ENCODE peak calls at places on chromosome 9, in seven cellular contexts. Y, Z, D, A, O, I and T are unnamed samples.

GRCh38 chr9:75265525-75265972 is 177.2 kb downstream of the OSTF1 start:
- DNase-seq in Y (peak; percentile 26), Z (peak; percentile 1), D (peak; percentile 11), A (peak; percentile 12), O (no peak), I (no peak), T (peak; percentile 57)

GRCh38 chr9:35844628-35845301 is 15.7 kb downstream of the TMEM8B start:
- DNase-seq in Y (peak; percentile 86), Z (peak; percentile 88), D (peak; percentile 91), A (no peak), O (peak; percentile 82), I (no peak), T (peak; percentile 78)

GRCh38 chr9:109013678-109014145 is 413 bp upstream of the CTNNAL1 start:
- DNase-seq in Y (peak; percentile 61), Z (peak; percentile 47), D (no peak), A (no peak), O (no peak), I (no peak), T (no peak)

GRCh38 chr9:131277673-131278420 is 1.5 kb upstream of the FAM78A start:
- DNase-seq in Y (peak; percentile 70), Z (peak; percentile 72), D (peak; percentile 24), A (peak; percentile 67), O (peak; percentile 95), I (peak; percentile 55), T (peak; percentile 95)

GRCh38 chr9:137302176-137303030 is at the start of gene NRARP:
- DNase-seq in Y (peak; percentile 73), Z (no peak), D (peak; percentile 53), A (peak; percentile 87), O (peak; percentile 97), I (peak; percentile 83), T (peak; percentile 85)

GRCh38 chr9:5112109-5112592 is 73.3 kb downstream of the INSL6 start:
- DNase-seq in Y (no peak), Z (no peak), D (no peak), A (no peak), O (no peak), I (no peak), T (no peak)

GRCh38 chr9:131642496-131643083 is 97.3 kb downstream of the PRRT1B start:
- DNase-seq in Y (no peak), Z (no peak), D (no peak), A (peak; percentile 32), O (no peak), I (no peak), T (no peak)

GRCh38 chr9:125513634-125514413 is 193.2 kb downstream of the MAPKAP1 start:
- DNase-seq in Y (no peak), Z (peak; percentile 30), D (peak; percentile 95), A (peak; percentile 13), O (no peak), I (no peak), T (no peak)

GRCh38 chr9:33082135-33082534 is 5.7 kb upstream of the SMU1 start:
- DNase-seq in Y (no peak), Z (no peak), D (no peak), A (no peak), O (no peak), I (no peak), T (no peak)

GRCh38 chr9:9752722-9753121 is 860.1 kb downstream of the PTPRD start:
- DNase-seq in Y (no peak), Z (no peak), D (no peak), A (no peak), O (no peak), I (no peak), T (no peak)

GRCh38 chr9:88378317-88378716 is 9.9 kb upstream of the SPIN1 start:
- DNase-seq in Y (no peak), Z (no peak), D (no peak), A (no peak), O (no peak), I (no peak), T (no peak)

GRCh38 chr9:21316860-21317259 is 11.7 kb upstream of the IFNA5 start:
- DNase-seq in Y (no peak), Z (no peak), D (no peak), A (no peak), O (no peak), I (no peak), T (no peak)

GRCh38 chr9:122477346-122477745 is 380 bp downstream of the OR1J1 start:
- DNase-seq in Y (no peak), Z (no peak), D (no peak), A (no peak), O (no peak), I (no peak), T (no peak)

GRCh38 chr9:4196886-4197285 is 103.0 kb downstream of the GLIS3 start:
- DNase-seq in Y (no peak), Z (no peak), D (no peak), A (no peak), O (no peak), I (no peak), T (no peak)

GRCh38 chr9:23162789-23163188 is 663.3 kb downstream of the ELAVL2 start:
- DNase-seq in Y (no peak), Z (no peak), D (no peak), A (no peak), O (no peak), I (no peak), T (no peak)

GRCh38 chr9:133931059-133931458 is 61.1 kb downstream of the VAV2 start:
- DNase-seq in Y (no peak), Z (no peak), D (no peak), A (no peak), O (no peak), I (no peak), T (no peak)

GRCh38 chr9:114289106-114289505 is 33.8 kb upstream of the ORM1 start:
- DNase-seq in Y (no peak), Z (no peak), D (no peak), A (no peak), O (peak; percentile 83), I (no peak), T (no peak)

GRCh38 chr9:38024036-38024681 is 44.9 kb downstream of the SHB start:
- DNase-seq in Y (peak; percentile 66), Z (no peak), D (no peak), A (no peak), O (no peak), I (no peak), T (peak; percentile 88)

GRCh38 chr9:111728617-111729366 is 65.9 kb downstream of the SHOC1 start:
- DNase-seq in Y (peak; percentile 82), Z (peak; percentile 59), D (peak; percentile 91), A (no peak), O (no peak), I (no peak), T (no peak)

GRCh38 chr9:6829027-6829426 is 71.3 kb downstream of the KDM4C start:
- DNase-seq in Y (no peak), Z (no peak), D (no peak), A (no peak), O (no peak), I (no peak), T (no peak)

GRCh38 chr9:77885104-77885672 is 146.4 kb downstream of the GNAQ start:
- DNase-seq in Y (no peak), Z (no peak), D (no peak), A (no peak), O (no peak), I (no peak), T (peak; percentile 43)

GRCh38 chr9:104227108-104227507 is 133.0 kb downstream of the SMC2 start:
- DNase-seq in Y (no peak), Z (no peak), D (peak; percentile 50), A (no peak), O (no peak), I (no peak), T (no peak)

GRCh38 chr9:126706698-126707053 is 92.9 kb downstream of the LMX1B start:
- DNase-seq in Y (no peak), Z (no peak), D (no peak), A (no peak), O (no peak), I (no peak), T (peak; percentile 1)

GRCh38 chr9:77218612-77219011 is 41.3 kb downstream of the VPS13A start:
- DNase-seq in Y (peak; percentile 53), Z (no peak), D (peak; percentile 68), A (no peak), O (no peak), I (no peak), T (no peak)

GRCh38 chr9:137037483-137037882 is 5.6 kb upstream of the FUT7 start:
- DNase-seq in Y (no peak), Z (no peak), D (no peak), A (no peak), O (no peak), I (no peak), T (no peak)

GRCh38 chr9:13352451-13352979 is 73.0 kb upstream of the MPDZ start:
- DNase-seq in Y (no peak), Z (no peak), D (no peak), A (no peak), O (no peak), I (no peak), T (no peak)

GRCh38 chr9:76099516-76099915 is 209.0 kb downstream of the PCSK5 start:
- DNase-seq in Y (no peak), Z (no peak), D (no peak), A (no peak), O (no peak), I (no peak), T (no peak)

GRCh38 chr9:93110400-93110855 is 14.4 kb downstream of the CARD19 start:
- DNase-seq in Y (no peak), Z (no peak), D (no peak), A (no peak), O (peak; percentile 84), I (no peak), T (no peak)

GRCh38 chr9:32378496-32378895 is 5.9 kb upstream of the ACO1 start:
- DNase-seq in Y (peak; percentile 60), Z (peak; percentile 52), D (peak; percentile 54), A (no peak), O (no peak), I (no peak), T (peak; percentile 92)

GRCh38 chr9:77421506-77422265 is 226.4 kb downstream of the GNA14 start:
- DNase-seq in Y (no peak), Z (no peak), D (peak; percentile 19), A (no peak), O (no peak), I (no peak), T (no peak)

GRCh38 chr9:19114680-19115270 is 12.1 kb upstream of the HAUS6 start:
- DNase-seq in Y (no peak), Z (no peak), D (peak; percentile 45), A (no peak), O (no peak), I (no peak), T (no peak)

GRCh38 chr9:115591584-115591984 is 473.6 kb upstream of the TNC start:
- DNase-seq in Y (peak; percentile 97), Z (peak; percentile 98), D (peak; percentile 98), A (no peak), O (peak; percentile 86), I (no peak), T (peak; percentile 75)

GRCh38 chr9:126357074-126357473 is 30.4 kb downstream of the MVB12B start:
- DNase-seq in Y (no peak), Z (no peak), D (no peak), A (no peak), O (no peak), I (no peak), T (no peak)